ENCODE peak calls at places on chromosomes 6 and 20, in eight cellular contexts. O is effector memory CD8-positive, alpha-beta T cell; H is GM04504; V is C1 segment of cervical spinal cord; B is ELR; R is skeletal muscle cell; P is brain microvascular endothelial cell; G is HFF-Myc. U is an unnamed sample.

GRCh38 chr6:73985891-73986290 is 289.9 kb downstream of the CD109 start:
- DNase-seq in O (no peak), H (peak), V (no peak), B (peak), R (peak), P (no peak), G (peak), U (no peak)

GRCh38 chr6:44161997-44162338 is 3.3 kb downstream of the CAPN11 start:
- DNase-seq in O (no peak), H (peak), V (no peak), B (peak), R (no peak), P (peak), G (no peak), U (no peak)

GRCh38 chr6:68634503-68635411 is at the start of gene ADGRB3:
- DNase-seq in O (no peak), H (no peak), V (peak), B (peak), R (peak), P (peak), G (no peak), U (peak)

GRCh38 chr6:35327349-35328027 is 14.9 kb upstream of the PPARD start:
- DNase-seq in O (peak), H (no peak), V (no peak), B (peak), R (no peak), P (peak), G (no peak), U (peak)

GRCh38 chr6:78909391-78909790 is 42.0 kb downstream of the IRAK1BP1 start:
- DNase-seq in O (no peak), H (peak), V (no peak), B (peak), R (peak), P (peak), G (peak), U (no peak)

GRCh38 chr6:27720607-27721580 is 191.3 kb downstream of the OR2B2 start:
- DNase-seq in O (no peak), H (no peak), V (no peak), B (peak), R (no peak), P (peak), G (peak), U (no peak)

GRCh38 chr20:59421920-59422637 is 121.7 kb downstream of the EDN3 start:
- DNase-seq in O (no peak), H (no peak), V (no peak), B (no peak), R (no peak), P (no peak), G (no peak), U (no peak)

GRCh38 chr6:158752613-158753012 is 66.6 kb downstream of the EZR start:
- DNase-seq in O (no peak), H (no peak), V (peak), B (no peak), R (no peak), P (no peak), G (no peak), U (peak)

GRCh38 chr6:65289491-65289890 is 417.5 kb downstream of the EYS start:
- DNase-seq in O (no peak), H (no peak), V (no peak), B (no peak), R (peak), P (no peak), G (no peak), U (no peak)

GRCh38 chr6:46203388-46203787 is 32.6 kb upstream of the ENPP5 start:
- DNase-seq in O (no peak), H (no peak), V (no peak), B (no peak), R (no peak), P (no peak), G (no peak), U (no peak)

GRCh38 chr20:62568045-62568389 is 74.3 kb upstream of the SLCO4A1 start:
- DNase-seq in O (no peak), H (no peak), V (no peak), B (no peak), R (no peak), P (no peak), G (no peak), U (no peak)

GRCh38 chr6:79756496-79756895 is 125.4 kb downstream of the SH3BGRL2 start:
- DNase-seq in O (no peak), H (no peak), V (no peak), B (no peak), R (no peak), P (no peak), G (no peak), U (no peak)

GRCh38 chr6:17968081-17968518 is 19.3 kb downstream of the KIF13A start:
- DNase-seq in O (no peak), H (no peak), V (no peak), B (peak), R (no peak), P (no peak), G (no peak), U (no peak)

GRCh38 chr6:155889405-155889804 is 433.8 kb upstream of the NOX3 start:
- DNase-seq in O (no peak), H (no peak), V (no peak), B (no peak), R (no peak), P (no peak), G (no peak), U (no peak)

GRCh38 chr20:57792386-57793095 is 82.7 kb upstream of the PMEPA1 start:
- DNase-seq in O (no peak), H (no peak), V (no peak), B (peak), R (no peak), P (peak), G (no peak), U (no peak)

GRCh38 chr20:23244916-23245552 is 105.6 kb upstream of the NXT1 start:
- DNase-seq in O (no peak), H (no peak), V (no peak), B (no peak), R (no peak), P (no peak), G (no peak), U (no peak)

GRCh38 chr6:114707081-114707480 is 364.3 kb upstream of the HS3ST5 start:
- DNase-seq in O (no peak), H (no peak), V (no peak), B (no peak), R (no peak), P (no peak), G (no peak), U (peak)

GRCh38 chr20:37839432-37839827 is 63.5 kb upstream of the VSTM2L start:
- DNase-seq in O (no peak), H (no peak), V (no peak), B (no peak), R (no peak), P (no peak), G (no peak), U (no peak)

GRCh38 chr6:17589402-17590116 is 10.5 kb upstream of the FAM8A1 start:
- DNase-seq in O (no peak), H (peak), V (no peak), B (peak), R (peak), P (peak), G (peak), U (no peak)

GRCh38 chr20:15902493-15902892 is 670.8 kb downstream of the KIF16B start:
- DNase-seq in O (no peak), H (no peak), V (no peak), B (no peak), R (no peak), P (peak), G (no peak), U (no peak)